ENCODE peak calls at places on chromosomes 7 and 10, in ten cellular contexts. B is esophagus squamous epithelium; G is CD8-positive, alpha-beta T cell; N is choroid plexus epithelial cell; E is fibroblast of pulmonary artery; A is fibroblast of lung; W is lower lobe of right lung; C is cardiac fibroblast; P is heart right ventricle; X is thoracic aorta. O is an unnamed sample.

GRCh38 chr10:86693721-86694369 is 25.5 kb downstream of the LDB3 start:
- DNase-seq in B (no peak), G (peak; percentile 60), N (peak; percentile 65), E (peak; percentile 63), A (peak; percentile 43), W (no peak), C (peak; percentile 74), P (peak; percentile 57), X (no peak), O (peak; percentile 47)

GRCh38 chr7:109479388-109479787 is 909.7 kb downstream of the DNAJB9 start:
- DNase-seq in B (no peak), G (no peak), N (peak; percentile 0), E (no peak), A (no peak), W (no peak), C (peak; percentile 0), P (no peak), X (no peak), O (no peak)

GRCh38 chr7:142611566-142612250 is 137.6 kb upstream of the PRSS1 start:
- DNase-seq in B (no peak), G (no peak), N (peak; percentile 69), E (peak; percentile 24), A (no peak), W (no peak), C (peak; percentile 32), P (no peak), X (no peak), O (no peak)

GRCh38 chr7:101728888-101729883 is 88.2 kb upstream of the CUX1 start:
- DNase-seq in B (no peak), G (no peak), N (peak; percentile 55), E (peak; percentile 91), A (peak; percentile 99), W (peak; percentile 84), C (peak; percentile 93), P (no peak), X (no peak), O (peak; percentile 60)

GRCh38 chr7:5230272-5231067 is 40.4 kb downstream of the WIPI2 start:
- DNase-seq in B (no peak), G (no peak), N (no peak), E (no peak), A (no peak), W (peak; percentile 67), C (no peak), P (no peak), X (no peak), O (no peak)

GRCh38 chr10:91887075-91887899 is 22.0 kb downstream of the FGFBP3 start:
- DNase-seq in B (no peak), G (peak; percentile 60), N (peak; percentile 61), E (peak; percentile 57), A (peak; percentile 68), W (no peak), C (peak; percentile 70), P (no peak), X (no peak), O (no peak)

GRCh38 chr7:80949449-80949848 is 30.6 kb upstream of the SEMA3C start:
- DNase-seq in B (no peak), G (no peak), N (no peak), E (no peak), A (no peak), W (no peak), C (no peak), P (no peak), X (no peak), O (no peak)

GRCh38 chr10:102994551-102995295 is 76.6 kb downstream of the CNNM2 start:
- DNase-seq in B (no peak), G (no peak), N (no peak), E (no peak), A (no peak), W (no peak), C (no peak), P (no peak), X (no peak), O (no peak)

GRCh38 chr7:2894118-2894940 is 50.2 kb upstream of the GNA12 start:
- DNase-seq in B (no peak), G (peak; percentile 77), N (no peak), E (no peak), A (no peak), W (no peak), C (no peak), P (no peak), X (no peak), O (no peak)

GRCh38 chr7:29192284-29192683 is 2.3 kb upstream of the CHN2 start:
- DNase-seq in B (no peak), G (no peak), N (no peak), E (no peak), A (no peak), W (no peak), C (no peak), P (no peak), X (no peak), O (no peak)

GRCh38 chr7:156673454-156673853 is 32.9 kb downstream of the RNF32 start:
- DNase-seq in B (no peak), G (no peak), N (no peak), E (no peak), A (no peak), W (no peak), C (no peak), P (no peak), X (no peak), O (no peak)

GRCh38 chr10:128542659-128543058 is 416.4 kb upstream of the MKI67 start:
- DNase-seq in B (no peak), G (no peak), N (no peak), E (no peak), A (no peak), W (no peak), C (no peak), P (no peak), X (no peak), O (no peak)

DNA sequence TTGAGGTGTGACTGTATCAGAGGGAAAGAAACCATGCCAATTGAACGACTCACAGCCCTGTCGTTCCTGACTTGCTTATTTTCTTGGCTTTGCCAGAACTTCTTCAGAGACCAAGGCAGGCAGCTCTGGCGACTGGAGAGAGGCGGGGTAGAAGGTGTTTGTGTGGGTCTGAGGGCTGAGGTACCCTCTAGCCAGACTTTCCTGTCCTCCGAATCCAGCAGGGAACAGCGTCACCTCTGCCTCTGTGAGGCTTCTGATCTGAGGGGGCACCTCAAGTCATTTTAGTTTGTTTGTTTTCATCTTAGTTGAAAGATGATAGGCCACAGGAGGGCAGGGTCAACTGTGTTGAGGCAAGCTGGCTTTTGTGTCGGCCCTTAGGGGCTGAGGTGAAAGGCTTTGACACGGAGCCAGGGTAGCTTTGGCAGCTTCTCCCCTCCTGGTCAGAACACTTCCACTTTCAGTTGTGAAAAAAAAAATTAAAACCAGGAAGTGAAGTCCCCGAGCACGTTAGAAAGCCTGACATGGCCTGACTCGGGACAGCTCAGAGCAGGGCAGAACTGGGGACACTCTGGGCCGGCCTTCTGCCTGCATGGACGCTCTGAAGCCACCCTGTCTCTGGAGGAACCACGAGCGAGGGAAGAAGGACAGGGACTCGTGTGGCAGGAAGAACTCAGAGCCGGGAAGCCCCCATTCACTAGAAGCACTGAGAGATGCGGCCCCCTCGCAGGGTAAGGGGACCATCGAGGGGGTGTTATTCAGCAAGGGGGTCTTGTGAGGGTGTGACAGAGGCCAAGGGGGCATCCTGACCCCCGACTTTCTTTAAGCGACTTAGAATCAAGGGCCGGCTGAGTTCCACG is 2.0 kb downstream of the ACSL5 start:
- DNase-seq in B (no peak), G (peak; percentile 68), N (peak; percentile 63), E (peak; percentile 20), A (peak; percentile 18), W (peak; percentile 82), C (peak; percentile 71), P (peak; percentile 78), X (no peak), O (no peak)
- H3K4me3 ChIP-seq in B (peak overlapping the region; percentile 68), G (peak overlapping the region; percentile 73), N (peak overlapping the region; percentile 49), E (no peak overlapping the region), A (peak overlapping the region; percentile 30), W (peak overlapping the region; percentile 72), C (no peak overlapping the region), P (no peak overlapping the region), X (peak overlapping the region; percentile 69), O (no peak overlapping the region)

GRCh38 chr10:4650109-4650508 is 175.9 kb upstream of the AKR1E2 start:
- DNase-seq in B (no peak), G (no peak), N (peak; percentile 65), E (peak; percentile 18), A (peak; percentile 57), W (no peak), C (peak; percentile 45), P (no peak), X (no peak), O (no peak)

GRCh38 chr10:4648968-4649367 is 177.0 kb upstream of the AKR1E2 start:
- DNase-seq in B (no peak), G (no peak), N (peak; percentile 54), E (no peak), A (no peak), W (no peak), C (no peak), P (no peak), X (no peak), O (no peak)

GRCh38 chr10:4651404-4652037 is 174.5 kb upstream of the AKR1E2 start:
- DNase-seq in B (no peak), G (no peak), N (no peak), E (no peak), A (peak; percentile 37), W (no peak), C (no peak), P (no peak), X (no peak), O (no peak)

GRCh38 chr10:4652111-4653010 is 173.6 kb upstream of the AKR1E2 start:
- DNase-seq in B (no peak), G (no peak), N (peak; percentile 40), E (no peak), A (no peak), W (no peak), C (no peak), P (no peak), X (no peak), O (no peak)

GRCh38 chr10:4650572-4650971 is 175.4 kb upstream of the AKR1E2 start:
- DNase-seq in B (no peak), G (no peak), N (peak; percentile 86), E (no peak), A (no peak), W (no peak), C (peak; percentile 25), P (no peak), X (no peak), O (no peak)
- TF ChIP-seq CTCF in B (no peak), G (no peak), N (peak; percentile 40), E (no peak), A (peak; percentile 2), W (no peak), C (no peak), P (peak; percentile 24), X (no peak), O (no peak)

GRCh38 chr7:118496138-118496644 is 271.7 kb downstream of the ANKRD7 start:
- DNase-seq in B (no peak), G (no peak), N (no peak), E (no peak), A (no peak), W (no peak), C (no peak), P (no peak), X (no peak), O (no peak)
- H3K4me3 ChIP-seq in B (no peak overlapping the region), G (no peak overlapping the region), N (no peak overlapping the region), E (no peak overlapping the region), A (no peak overlapping the region), W (no peak overlapping the region), C (no peak overlapping the region), P (no peak overlapping the region), X (no peak overlapping the region), O (no peak overlapping the region)

DNA sequence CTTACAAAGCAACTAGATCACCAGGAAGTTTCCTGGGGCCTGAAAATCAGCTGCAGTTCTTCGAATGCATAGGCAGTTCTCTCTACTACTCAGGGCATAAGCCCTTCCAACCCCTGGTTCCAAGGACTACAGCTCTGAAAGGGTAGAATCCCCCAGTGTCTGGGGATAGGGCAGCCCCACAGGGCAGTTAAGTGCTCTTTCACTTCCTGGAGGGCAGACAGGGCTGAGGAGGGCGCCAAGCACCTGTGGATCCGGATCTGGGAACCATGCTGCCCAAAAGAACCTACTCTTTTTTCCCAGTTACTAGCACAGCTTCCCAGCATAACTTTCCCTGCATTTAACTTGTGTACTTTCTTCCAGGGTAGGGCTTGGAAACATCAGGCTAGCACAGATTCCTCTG is 41.1 kb downstream of the CXCL12 start:
- DNase-seq in B (no peak), G (peak; percentile 4), N (no peak), E (no peak), A (no peak), W (no peak), C (no peak), P (no peak), X (no peak), O (no peak)
- TF ChIP-seq CTCF in B (no peak), G (no peak), N (peak; percentile 5), E (no peak), A (no peak), W (no peak), C (no peak), P (no peak), X (no peak), O (no peak)

O was measured in astrocyte of the cerebellum.